ENCODE peak calls at places on chromosomes 2 and 18, in seven cellular contexts. W, F, K, Y, D, J and Z are unnamed samples. For H3K4me1, the result is how much of the 10 kb centered on the place peaks cover.

GRCh38 chr2:12507295-12507694 is 209.4 kb upstream of the TRIB2 start:
- DNase-seq in W (peak), F (no peak), K (no peak), Y (no peak), D (no peak), J (no peak), Z (no peak)

GRCh38 chr2:95379616-95379925 is 22.9 kb upstream of the FAHD2A start:
- DNase-seq in W (no peak), F (no peak), K (no peak), Y (no peak), D (no peak), J (no peak), Z (no peak)

GRCh38 chr2:134623796-134624195 is 95.0 kb downstream of the TMEM163 start:
- DNase-seq in W (no peak), F (no peak), K (no peak), Y (no peak), D (no peak), J (no peak), Z (peak)

GRCh38 chr2:177538323-177538722 is 145.8 kb downstream of the AGPS start:
- DNase-seq in W (no peak), F (no peak), K (no peak), Y (no peak), D (no peak), J (no peak), Z (no peak)

GRCh38 chr2:72925328-72925943 is 8.1 kb downstream of the EMX1 start:
- DNase-seq in W (no peak), F (no peak), K (no peak), Y (no peak), D (no peak), J (no peak), Z (no peak)

GRCh38 chr18:76667603-76668002 is 154.8 kb upstream of the ZNF236 start:
- DNase-seq in W (no peak), F (no peak), K (no peak), Y (no peak), D (no peak), J (no peak), Z (no peak)

GRCh38 chr2:43356774-43357173 is 130.4 kb upstream of the ZFP36L2 start:
- DNase-seq in W (peak), F (no peak), K (no peak), Y (no peak), D (no peak), J (no peak), Z (no peak)

GRCh38 chr2:38033651-38034050 is 42.3 kb downstream of the CYP1B1 start:
- DNase-seq in W (peak), F (no peak), K (no peak), Y (no peak), D (no peak), J (no peak), Z (no peak)

GRCh38 chr2:238695538-238695937 is 152.3 kb upstream of the TWIST2 start:
- DNase-seq in W (no peak), F (no peak), K (no peak), Y (no peak), D (no peak), J (no peak), Z (no peak)

GRCh38 chr2:16330012-16330411 is 335.6 kb downstream of the CYRIA start:
- DNase-seq in W (no peak), F (no peak), K (no peak), Y (no peak), D (no peak), J (no peak), Z (no peak)

GRCh38 chr2:232714969-232715368 is 17.8 kb downstream of the GIGYF2 start:
- DNase-seq in W (no peak), F (no peak), K (no peak), Y (no peak), D (no peak), J (no peak), Z (no peak)

GRCh38 chr2:105143467-105144127 is 97.9 kb upstream of the GPR45 start:
- DNase-seq in W (peak), F (no peak), K (no peak), Y (no peak), D (no peak), J (peak), Z (peak)

GRCh38 chr2:233297076-233297475 is 10.5 kb upstream of the SAG start:
- DNase-seq in W (no peak), F (no peak), K (no peak), Y (no peak), D (no peak), J (no peak), Z (no peak)

GRCh38 chr18:13893418-13893760 is 21.9 kb downstream of the MC2R start:
- DNase-seq in W (no peak), F (no peak), K (no peak), Y (no peak), D (no peak), J (no peak), Z (no peak)

GRCh38 chr2:231371430-231372054 is 24.0 kb upstream of the B3GNT7 start:
- DNase-seq in W (no peak), F (no peak), K (no peak), Y (no peak), D (no peak), J (no peak), Z (peak)

GRCh38 chr18:11852048-11852341 is 782 bp downstream of the CHMP1B start:
- DNase-seq in W (no peak), F (no peak), K (no peak), Y (no peak), D (no peak), J (no peak), Z (no peak)

GRCh38 chr2:136000502-136000901 is 15.1 kb upstream of the DARS1 start:
- DNase-seq in W (no peak), F (no peak), K (no peak), Y (no peak), D (no peak), J (no peak), Z (no peak)

GRCh38 chr2:51165534-51166260 is 133.8 kb upstream of the NRXN1 start:
- DNase-seq in W (no peak), F (no peak), K (no peak), Y (no peak), D (no peak), J (no peak), Z (no peak)

GRCh38 chr18:61596296-61596695 is 263.1 kb downstream of the CDH20 start:
- DNase-seq in W (no peak), F (no peak), K (no peak), Y (no peak), D (no peak), J (no peak), Z (no peak)

GRCh38 chr18:68766433-68766832 is 31.4 kb upstream of the CCDC102B start:
- DNase-seq in W (peak), F (no peak), K (no peak), Y (no peak), D (no peak), J (no peak), Z (no peak)

GRCh38 chr2:127423880-127424279 is 5.7 kb downstream of the PROC start:
- DNase-seq in W (no peak), F (no peak), K (no peak), Y (no peak), D (no peak), J (no peak), Z (no peak)

GRCh38 chr2:135925571-135925970 is 49.3 kb upstream of the MCM6 start:
- DNase-seq in W (peak), F (no peak), K (no peak), Y (no peak), D (no peak), J (no peak), Z (no peak)

GRCh38 chr2:28681216-28681981 is 70.2 kb upstream of the PPP1CB start:
- DNase-seq in W (peak), F (no peak), K (peak), Y (no peak), D (no peak), J (no peak), Z (peak)

GRCh38 chr2:74593826-74594467 is 39.4 kb downstream of the DOK1 start:
- DNase-seq in W (peak), F (no peak), K (no peak), Y (no peak), D (no peak), J (no peak), Z (no peak)

GRCh38 chr2:69474688-69475087 is 37.5 kb upstream of the NFU1 start:
- DNase-seq in W (no peak), F (no peak), K (no peak), Y (no peak), D (no peak), J (no peak), Z (no peak)

GRCh38 chr2:194176134-194176533 is 1480.9 kb upstream of the SLC39A10 start:
- DNase-seq in W (no peak), F (no peak), K (no peak), Y (no peak), D (no peak), J (no peak), Z (peak)

DNA sequence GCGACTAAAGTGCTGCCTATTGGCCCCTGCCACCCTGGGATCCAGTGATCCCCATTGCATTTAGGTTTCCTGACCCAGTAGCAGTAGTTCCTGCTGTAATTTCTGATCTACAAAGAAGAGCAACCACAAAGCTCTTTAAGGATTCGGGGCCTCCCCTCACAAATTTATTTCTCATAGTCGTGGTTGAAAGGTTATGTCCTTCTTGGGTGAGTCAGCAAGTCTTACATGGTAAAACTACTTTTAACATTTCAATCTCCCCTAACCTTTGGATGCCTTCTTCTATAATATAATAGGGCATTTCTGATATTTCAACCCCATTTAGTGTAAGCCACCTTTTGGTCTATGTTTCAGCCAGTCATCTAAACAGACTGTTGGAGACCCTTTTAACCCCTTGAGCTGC is 14.9 kb downstream of the PIKFYVE start:
- DNase-seq in W (peak), F (no peak), K (no peak), Y (no peak), D (no peak), J (no peak), Z (no peak)
- H3K4me1 ChIP-seq in W (under half), F (under half), K (under half), Y (under half), D (under half), J (under half), Z (under half)

GRCh38 chr2:121008978-121009377 is 273.3 kb downstream of the GLI2 start:
- DNase-seq in W (no peak), F (no peak), K (no peak), Y (peak), D (no peak), J (no peak), Z (no peak)
- TF ChIP-seq CTCF in W (no peak), F (no peak), K (no peak), Y (peak), D (no peak), J (peak), Z (no peak)

GRCh38 chr2:45170976-45171514 is 161.8 kb upstream of the SIX2 start:
- DNase-seq in W (no peak), F (no peak), K (no peak), Y (no peak), D (no peak), J (no peak), Z (no peak)
- H3K4me3 ChIP-seq in W (no peak), F (no peak), K (no peak), Y (no peak), D (no peak), J (no peak), Z (no peak)

GRCh38 chr2:85889648-85890281 is 975 bp upstream of the ST3GAL5 start:
- DNase-seq in W (no peak), F (no peak), K (no peak), Y (no peak), D (no peak), J (peak), Z (no peak)
- H3K4me1 ChIP-seq in W (under half), F (half or more), K (half or more), Y (under half), D (half or more), J (under half), Z (under half)

GRCh38 chr2:64562148-64562784 is 38.1 kb downstream of the AFTPH start:
- DNase-seq in W (no peak), F (no peak), K (no peak), Y (peak), D (no peak), J (no peak), Z (no peak)
- TF ChIP-seq CTCF in W (peak), F (peak), K (peak), Y (peak), D (peak), J (peak), Z (no peak)

GRCh38 chr2:112629224-112629623 is 16.5 kb upstream of the SLC20A1 start:
- DNase-seq in W (no peak), F (no peak), K (no peak), Y (no peak), D (no peak), J (no peak), Z (no peak)

GRCh38 chr2:112625474-112626114 is 20.1 kb upstream of the SLC20A1 start:
- DNase-seq in W (no peak), F (no peak), K (no peak), Y (no peak), D (no peak), J (no peak), Z (no peak)

GRCh38 chr2:112627060-112628040 is 18.4 kb upstream of the SLC20A1 start:
- DNase-seq in W (peak), F (peak), K (no peak), Y (no peak), D (peak), J (peak), Z (no peak)

GRCh38 chr2:112623913-112624777 is 21.6 kb upstream of the SLC20A1 start:
- DNase-seq in W (peak), F (no peak), K (no peak), Y (peak), D (peak), J (peak), Z (peak)

DNA sequence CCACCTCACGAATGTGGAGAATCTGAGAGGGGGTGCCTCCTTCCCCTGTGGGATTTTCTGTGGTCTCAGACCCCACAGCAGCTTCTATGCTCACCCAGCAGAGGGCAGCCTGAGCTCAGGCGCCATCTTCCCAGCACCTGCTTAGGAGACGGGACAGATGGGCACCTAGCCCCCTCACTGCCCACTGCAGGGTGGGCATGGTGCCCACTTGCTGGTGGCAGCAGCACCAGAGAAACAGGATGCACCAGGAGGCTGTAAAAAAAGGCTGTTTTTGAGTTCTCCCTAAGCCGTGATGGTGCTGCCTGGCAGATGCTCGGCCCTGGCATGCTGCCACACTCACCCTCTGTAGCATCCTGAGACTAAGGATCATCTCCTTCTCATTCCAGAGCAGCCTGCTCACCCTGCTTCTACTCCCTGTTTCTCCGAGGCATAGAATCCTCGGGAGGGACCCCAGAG is 19.1 kb upstream of the SLC20A1 start:
- DNase-seq in W (peak), F (peak), K (peak), Y (no peak), D (peak), J (peak), Z (peak)
- H3K4me3 ChIP-seq in W (no peak), F (no peak), K (peak), Y (peak), D (peak), J (no peak), Z (no peak)

GRCh38 chr2:55876425-55877084 is 47.0 kb downstream of the EFEMP1 start:
- DNase-seq in W (no peak), F (no peak), K (no peak), Y (no peak), D (no peak), J (no peak), Z (no peak)
- H3K4me1 ChIP-seq in W (under half), F (under half), K (under half), Y (under half), D (under half), J (under half), Z (under half)

GRCh38 chr2:190785380-190785779 is 95.2 kb upstream of the GLS start:
- DNase-seq in W (no peak), F (no peak), K (no peak), Y (no peak), D (no peak), J (no peak), Z (no peak)
- TF ChIP-seq CTCF in W (no peak), F (no peak), K (no peak), Y (no peak), D (no peak), J (no peak), Z (no peak)